ENCODE peak calls at places on chromosomes 11 and 22, in nine cellular contexts. D is left ventricle myocardium inferior, N is neural progenitor cell, Y is K562, S is fibroblast of lung, I is IMR-90, K is tibial artery, J is heart left ventricle, Q is A549. P is an unnamed sample. For H3K9me3, the result is how much of the 10 kb centered on the place peaks cover.

GRCh38 chr11:121521145-121522042 is 68.6 kb upstream of the SORL1-AS1 start:
- DNase-seq in D (no peak), K (no peak), Q (no peak), J (no peak), Y (no peak), I (peak), S (no peak), N (no peak), P (no peak)

GRCh38 chr11:12884751-12885318 is 124.3 kb upstream of the RASSF10 start:
- DNase-seq in Q (no peak), S (no peak), K (no peak), D (no peak), Y (no peak), N (no peak), J (no peak), I (no peak), P (no peak)

GRCh38 chr11:41446107-41446506 is 13.3 kb downstream of the LRRC4C start:
- DNase-seq in J (no peak), Y (no peak), K (no peak), D (no peak), N (no peak), Q (no peak), I (no peak), S (peak), P (no peak)

GRCh38 chr22:36481393-36482168 is at the start of gene TXN2:
- DNase-seq in Q (peak), J (peak), I (peak), Y (peak), D (peak), S (peak), N (peak), K (peak), P (peak)

GRCh38 chr11:131064373-131064991 is 148.2 kb upstream of the SNX19 start:
- DNase-seq in N (peak), D (peak), K (no peak), Y (peak), J (peak), S (peak), I (peak), Q (peak), P (peak)

GRCh38 chr22:46769191-46769675 is 6.8 kb downstream of the TBC1D22A start:
- DNase-seq in Y (no peak), K (no peak), S (no peak), Q (no peak), N (no peak), J (no peak), I (no peak), D (peak), P (peak)

GRCh38 chr22:20550851-20551744 is 43.7 kb downstream of the MED15 start:
- DNase-seq in K (peak), N (peak), Q (no peak), S (peak), D (no peak), J (no peak), I (peak), Y (no peak), P (no peak)

GRCh38 chr22:24503137-24503850 is 8.2 kb downstream of the UPB1 start:
- DNase-seq in I (peak), N (peak), Q (peak), J (peak), S (peak), K (no peak), D (peak), Y (peak), P (peak)

GRCh38 chr22:27947461-27947860 is 28.4 kb upstream of the PITPNB start:
- DNase-seq in S (peak), J (no peak), Y (no peak), K (no peak), Q (no peak), I (no peak), D (no peak), N (no peak), P (no peak)

GRCh38 chr11:94968334-94968958 is 4.9 kb downstream of the CWC15 start:
- DNase-seq in S (peak), J (no peak), Y (no peak), D (no peak), K (no peak), N (no peak), Q (no peak), I (peak), P (no peak)

GRCh38 chr11:83037877-83038276 is 33.8 kb downstream of the RAB30 start:
- DNase-seq in S (peak), K (no peak), J (no peak), D (no peak), I (no peak), Q (no peak), Y (no peak), N (no peak), P (no peak)

GRCh38 chr11:79973701-79974626 is 533.1 kb upstream of the TENM4 start:
- DNase-seq in J (no peak), D (no peak), I (peak), Q (no peak), K (no peak), S (no peak), N (peak), Y (no peak), P (peak)

GRCh38 chr11:81036168-81036870 is 1595.5 kb upstream of the TENM4 start:
- DNase-seq in D (no peak), S (no peak), Y (no peak), I (no peak), N (no peak), Q (no peak), J (no peak), K (no peak), P (no peak)

GRCh38 chr11:87421422-87421821 is 383.7 kb downstream of the TMEM135 start:
- DNase-seq in D (no peak), Y (peak), Q (peak), I (peak), J (peak), S (peak), K (no peak), N (peak), P (peak)

GRCh38 chr11:126432525-126432924 is 77.0 kb downstream of the ST3GAL4 start:
- DNase-seq in I (no peak), Q (no peak), N (no peak), J (no peak), Y (no peak), K (no peak), D (peak), S (no peak), P (no peak)

GRCh38 chr22:49297871-49298721 is 529.6 kb downstream of the BRD1 start:
- DNase-seq in I (no peak), Y (no peak), Q (no peak), J (peak), K (peak), S (no peak), N (no peak), D (no peak), P (no peak)

GRCh38 chr11:113289341-113290187 is 24.8 kb upstream of the TTC12 start:
- DNase-seq in S (peak), J (peak), Q (peak), K (peak), D (peak), I (peak), Y (peak), N (peak), P (peak)

GRCh38 chr22:39999144-39999757 is 4.5 kb downstream of the FAM83F start:
- DNase-seq in D (no peak), J (no peak), Y (peak), I (peak), S (peak), K (no peak), N (peak), Q (peak), P (peak)

GRCh38 chr11:32297629-32298028 is 137.7 kb downstream of the WT1 start:
- DNase-seq in Q (peak), S (peak), Y (peak), J (no peak), I (peak), N (peak), K (no peak), D (no peak), P (no peak)

GRCh38 chr11:28228196-28228595 is 120.0 kb downstream of the METTL15 start:
- DNase-seq in K (no peak), Y (no peak), I (peak), D (no peak), Q (no peak), N (no peak), J (no peak), S (peak), P (no peak)

GRCh38 chr11:1570001-1570453 is 2.0 kb downstream of the DUSP8 start:
- DNase-seq in J (no peak), N (no peak), Y (no peak), I (no peak), Q (no peak), S (no peak), K (no peak), D (no peak), P (peak)

GRCh38 chr11:73944901-73945300 is 5.9 kb upstream of the DNAJB13 start:
- DNase-seq in Y (no peak), S (no peak), J (no peak), K (no peak), N (no peak), Q (no peak), I (no peak), D (no peak), P (no peak)

GRCh38 chr11:118605116-118605867 is 2.1 kb upstream of the PHLDB1 start:
- DNase-seq in Y (peak), J (peak), K (peak), D (peak), N (peak), I (peak), Q (no peak), S (peak), P (peak)

DNA sequence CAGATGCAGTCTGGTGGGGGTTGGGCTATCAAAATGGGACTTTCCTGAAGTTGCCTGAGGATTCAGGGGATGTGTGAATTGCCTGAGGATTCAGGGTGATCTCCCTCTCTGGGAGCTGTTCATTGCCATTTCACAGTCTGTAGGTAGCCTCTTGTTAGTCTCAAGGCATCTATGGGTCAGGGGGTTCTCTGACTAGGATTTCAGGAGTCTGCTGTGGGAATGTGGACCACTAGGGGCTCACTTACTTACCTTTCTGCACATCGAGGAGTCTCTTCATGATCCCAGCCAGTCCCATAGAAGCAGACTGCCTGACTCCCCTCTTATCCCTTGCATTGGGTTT is 54.0 kb downstream of the KCNQ1OT1 start:
- DNase-seq in I (no peak), K (no peak), S (no peak), J (no peak), D (no peak), Y (no peak), Q (no peak), N (no peak), P (no peak)
- H3K9me3 ChIP-seq in I (under half), K (under half), S (under half), J (half or more), D (half or more), Y (under half), Q (half or more), N (half or more), P (under half)

GRCh38 chr11:45234306-45235006 is 51.7 kb downstream of the SYT13 start:
- DNase-seq in K (peak), S (no peak), I (no peak), N (no peak), D (no peak), Q (no peak), Y (no peak), J (no peak), P (no peak)

GRCh38 chr11:45232341-45233080 is 53.6 kb downstream of the SYT13 start:
- DNase-seq in D (no peak), Y (no peak), K (peak), J (no peak), S (no peak), I (no peak), Q (no peak), N (no peak), P (no peak)

GRCh38 chr11:45237666-45238348 is 48.3 kb downstream of the SYT13 start:
- DNase-seq in Q (no peak), I (no peak), K (peak), Y (no peak), N (peak), J (no peak), S (peak), D (no peak), P (no peak)

GRCh38 chr11:45233121-45233803 is 52.9 kb downstream of the SYT13 start:
- DNase-seq in Q (peak), Y (peak), I (peak), N (peak), J (peak), S (peak), K (peak), D (peak), P (peak)

DNA sequence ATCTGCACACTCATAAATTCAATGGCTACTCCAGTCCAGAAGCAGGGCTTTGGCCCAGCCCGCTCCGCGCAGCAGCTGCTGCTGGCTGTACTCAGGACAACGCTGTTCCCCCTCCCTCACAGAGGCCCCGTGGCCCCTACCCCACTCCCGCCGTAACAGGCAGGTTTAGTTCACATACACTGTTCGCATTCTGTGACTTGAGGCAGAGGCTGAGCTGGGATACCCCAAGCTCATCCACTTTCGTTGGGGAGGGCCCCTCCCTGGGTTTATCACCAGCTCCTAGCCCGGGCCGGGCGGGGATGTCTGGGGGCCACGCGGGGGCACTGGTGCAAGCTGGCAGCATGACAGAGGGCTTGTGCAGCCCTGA is 52.4 kb downstream of the SYT13 start:
- DNase-seq in J (no peak), S (no peak), I (no peak), Q (no peak), K (peak), Y (no peak), D (no peak), N (no peak), P (no peak)
- TF ChIP-seq CTCF in J (no peak), S (no peak), I (no peak), Q (no peak), K (no peak), Y (no peak), D (no peak), N (peak), P (no peak)

DNA sequence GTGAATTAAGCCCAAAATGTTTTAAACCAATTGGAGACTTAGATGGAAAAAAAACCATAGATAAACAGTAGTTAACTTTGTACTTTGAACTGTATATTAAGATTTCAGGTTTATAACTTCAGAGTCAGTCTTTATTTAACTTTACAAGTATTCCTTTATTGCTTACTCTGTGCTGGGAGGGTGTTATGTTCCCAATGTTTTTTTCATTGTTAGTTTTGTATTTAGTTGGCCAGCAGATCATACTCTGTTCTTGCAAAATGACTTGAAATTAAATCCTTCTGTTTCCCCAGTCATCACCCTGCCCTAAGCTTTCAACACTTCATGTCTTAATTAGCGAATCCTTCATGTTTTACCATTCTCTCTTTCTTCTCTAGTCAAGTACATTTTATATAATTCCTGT is 25.3 kb downstream of the SIK2 start:
- DNase-seq in S (no peak), N (no peak), K (no peak), Y (no peak), I (no peak), Q (no peak), J (no peak), D (no peak), P (no peak)
- H3K4me3 ChIP-seq in S (no peak), N (no peak), K (no peak), Y (no peak), I (no peak), Q (no peak), J (no peak), D (no peak), P (no peak)

GRCh38 chr11:70574725-70575347 is 176.5 kb downstream of the CTTN start:
- DNase-seq in D (no peak), Y (no peak), J (no peak), N (no peak), I (no peak), K (peak), Q (no peak), S (no peak), P (no peak)

GRCh38 chr11:70570693-70571395 is 172.5 kb downstream of the CTTN start:
- DNase-seq in J (no peak), D (no peak), Q (no peak), N (no peak), Y (no peak), I (no peak), K (peak), S (peak), P (no peak)

GRCh38 chr11:70573701-70574151 is 175.4 kb downstream of the CTTN start:
- DNase-seq in I (no peak), K (peak), D (no peak), N (no peak), S (no peak), Y (no peak), Q (no peak), J (no peak), P (no peak)

GRCh38 chr11:70575396-70576060 is 177.2 kb downstream of the CTTN start:
- DNase-seq in S (no peak), J (peak), I (no peak), Y (no peak), D (no peak), Q (no peak), K (peak), N (no peak), P (no peak)

GRCh38 chr11:70572974-70573260 is 174.6 kb downstream of the CTTN start:
- DNase-seq in J (no peak), S (no peak), Y (no peak), I (no peak), K (peak), N (no peak), Q (no peak), D (no peak), P (no peak)
- H3K9me3 ChIP-seq in J (under half), S (under half), Y (under half), I (under half), K (under half), N (under half), Q (under half), D (under half), P (under half)

GRCh38 chr22:17266261-17266971 is 47.2 kb upstream of the ADA2 start:
- DNase-seq in I (no peak), N (peak), Y (no peak), K (no peak), S (no peak), Q (no peak), J (peak), D (peak), P (peak)
- TF ChIP-seq CTCF in I (no peak), N (no peak), Y (no peak), K (no peak), S (no peak), Q (no peak), J (no peak), D (no peak), P (no peak)

DNA sequence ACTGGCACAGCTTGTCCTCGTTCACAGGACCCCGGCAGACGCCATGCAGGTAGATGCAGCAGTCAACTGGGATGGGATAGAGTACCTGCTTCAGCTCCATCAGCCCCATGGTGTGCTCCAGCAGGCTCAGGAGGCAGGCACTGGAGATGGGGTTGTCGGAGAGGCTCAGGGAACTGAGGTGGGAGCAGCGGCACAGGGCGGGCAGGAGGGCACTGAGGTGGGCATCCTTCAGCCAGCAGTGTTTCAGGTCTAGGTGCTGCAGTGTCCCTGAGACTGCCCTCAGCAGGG is 8.7 kb upstream of the TOP3B start:
- DNase-seq in Q (no peak), I (no peak), N (no peak), S (no peak), Y (peak), D (no peak), J (no peak), K (no peak), P (no peak)
- H3K4me3 ChIP-seq in Q (no peak), I (no peak), N (no peak), S (no peak), Y (no peak), D (no peak), J (no peak), K (no peak), P (no peak)

GRCh38 chr11:70584786-70585545 is 186.6 kb downstream of the CTTN start:
- DNase-seq in S (no peak), Y (no peak), N (no peak), K (peak), I (no peak), J (no peak), Q (no peak), D (no peak), P (no peak)

GRCh38 chr11:70581991-70582885 is 183.9 kb downstream of the CTTN start:
- DNase-seq in Q (no peak), S (no peak), I (no peak), N (no peak), Y (no peak), J (no peak), K (peak), D (no peak), P (no peak)

GRCh38 chr11:70583781-70584218 is 185.5 kb downstream of the CTTN start:
- DNase-seq in J (no peak), D (no peak), N (no peak), I (no peak), Q (no peak), S (no peak), Y (no peak), K (peak), P (no peak)

GRCh38 chr11:70580036-70580805 is 181.9 kb downstream of the CTTN start:
- DNase-seq in D (no peak), J (no peak), N (peak), I (no peak), Q (no peak), K (peak), S (no peak), Y (no peak), P (no peak)

DNA sequence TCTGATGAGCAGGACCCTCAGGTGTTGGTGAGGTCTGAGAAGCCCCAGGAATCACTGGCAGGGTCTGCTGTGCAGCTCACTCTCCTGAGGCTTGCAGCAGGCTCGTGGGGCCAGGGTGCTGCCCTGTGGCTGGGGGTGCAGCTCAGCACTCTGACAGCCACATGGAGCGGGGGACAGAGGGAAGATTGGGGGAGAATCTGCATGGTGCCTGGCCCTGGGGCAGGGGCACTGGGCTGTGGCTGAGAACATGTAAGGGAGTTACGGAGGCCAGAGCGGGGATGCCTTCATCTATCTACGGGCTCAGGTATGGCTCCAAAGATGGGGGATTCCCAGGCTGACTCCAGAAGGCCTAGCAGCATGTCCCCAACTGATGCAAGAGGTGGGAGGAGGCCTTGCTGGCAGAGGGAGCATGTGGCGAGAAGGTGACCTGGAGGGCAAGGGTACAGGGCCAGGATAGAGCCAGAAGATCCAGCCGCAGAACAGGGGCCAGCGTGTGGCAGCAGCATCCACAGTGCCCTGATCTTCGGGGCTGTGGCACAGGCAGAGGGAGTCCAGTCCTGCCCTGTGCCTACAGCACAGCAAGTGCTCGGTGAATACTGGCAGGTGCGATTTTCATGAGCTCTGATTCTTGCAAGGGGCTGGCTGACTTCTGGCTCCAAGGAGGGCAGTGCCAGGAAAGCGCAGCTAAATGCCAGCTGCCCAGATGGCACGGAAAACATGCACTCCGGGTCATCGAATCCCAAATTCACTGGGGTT is 184.7 kb downstream of the CTTN start:
- DNase-seq in S (no peak), D (no peak), J (no peak), N (no peak), Q (no peak), Y (no peak), K (peak), I (no peak), P (no peak)
- H3K9me3 ChIP-seq in S (under half), D (under half), J (under half), N (under half), Q (under half), Y (under half), K (under half), I (under half), P (under half)

GRCh38 chr11:46309669-46310288 is 32.3 kb downstream of the CREB3L1 start:
- DNase-seq in K (no peak), Q (no peak), Y (peak), S (no peak), D (no peak), J (no peak), N (no peak), I (no peak), P (no peak)
- TF ChIP-seq CTCF in K (no peak), Q (no peak), Y (no peak), S (no peak), D (no peak), J (no peak), N (no peak), I (no peak), P (no peak)